ENCODE peak calls at places on chromosome 5, in eight cellular contexts. H is A549, I is GM23248, V is heart right ventricle, Q is fibroblast of mammary gland, N is AG04450, P is transverse colon, G is GM06990. U is an unnamed sample.

GRCh38 chr5:136209346-136209910 is 16.5 kb upstream of the SMIM32 start:
- DNase-seq in H (no peak), G (no peak), V (no peak), N (no peak), Q (no peak), P (no peak), I (no peak), U (no peak)

GRCh38 chr5:149546974-149547373 is 4.3 kb downstream of the CSNK1A1 start:
- DNase-seq in H (no peak), V (no peak), P (no peak), Q (peak), G (no peak), I (peak), N (no peak), U (no peak)

GRCh38 chr5:36945687-36946086 is 69.1 kb downstream of the NIPBL start:
- DNase-seq in V (no peak), H (no peak), P (no peak), G (no peak), N (no peak), I (no peak), Q (no peak), U (no peak)

GRCh38 chr5:126004636-126005035 is 418.6 kb upstream of the GRAMD2B start:
- DNase-seq in H (no peak), G (no peak), Q (peak), I (no peak), N (no peak), P (no peak), V (no peak), U (no peak)

GRCh38 chr5:110441035-110441434 is 285.4 kb downstream of the TMEM232 start:
- DNase-seq in N (no peak), V (no peak), H (peak), P (no peak), G (no peak), Q (peak), I (peak), U (no peak)

GRCh38 chr5:36605241-36605640 is 1.2 kb upstream of the SLC1A3 start:
- DNase-seq in Q (peak), I (peak), V (no peak), G (no peak), H (no peak), P (no peak), N (no peak), U (no peak)

GRCh38 chr5:56638061-56638621 is 177.2 kb upstream of the MAP3K1 start:
- DNase-seq in H (peak), P (no peak), I (no peak), Q (no peak), G (no peak), V (no peak), N (no peak), U (no peak)

GRCh38 chr5:56175465-56175864 is 57.7 kb downstream of the ANKRD55 start:
- DNase-seq in H (peak), I (peak), V (peak), N (no peak), Q (peak), G (no peak), P (no peak), U (no peak)

GRCh38 chr5:83608122-83608521 is 112.5 kb downstream of the HAPLN1 start:
- DNase-seq in N (no peak), P (peak), G (no peak), I (peak), H (peak), V (peak), Q (peak), U (no peak)

GRCh38 chr5:76104027-76104426 is 20.8 kb downstream of the SV2C start:
- DNase-seq in G (no peak), H (no peak), Q (no peak), P (peak), I (peak), N (no peak), V (no peak), U (no peak)

GRCh38 chr5:62475072-62475471 is 62.5 kb downstream of the IPO11 start:
- DNase-seq in H (peak), I (peak), Q (peak), V (no peak), N (no peak), G (no peak), P (no peak), U (no peak)

GRCh38 chr5:172456076-172456800 is 1.9 kb upstream of the SH3PXD2B start:
- DNase-seq in Q (no peak), V (no peak), G (no peak), P (no peak), N (no peak), H (no peak), I (no peak), U (no peak)

GRCh38 chr5:38535281-38535750 is 21.1 kb downstream of the LIFR start:
- DNase-seq in H (no peak), G (no peak), P (no peak), V (no peak), Q (peak), N (no peak), I (peak), U (no peak)

GRCh38 chr5:134541736-134542376 is 16.4 kb downstream of the JADE2 start:
- DNase-seq in N (no peak), V (peak), I (peak), P (peak), G (peak), H (no peak), Q (peak), U (no peak)

GRCh38 chr5:180154821-180155220 is 54.2 kb downstream of the RASGEF1C start:
- DNase-seq in V (no peak), Q (no peak), N (no peak), G (no peak), I (no peak), H (no peak), P (peak), U (no peak)

GRCh38 chr5:168529361-168530234 is 493 bp downstream of the FBLL1 start:
- DNase-seq in N (no peak), P (no peak), Q (no peak), H (no peak), V (no peak), G (no peak), I (peak), U (no peak)

GRCh38 chr5:88251048-88251711 is 17.5 kb downstream of the TMEM161B start:
- DNase-seq in H (no peak), Q (peak), N (no peak), G (no peak), I (no peak), V (no peak), P (no peak), U (no peak)

GRCh38 chr5:6545770-6546690 is 86.8 kb downstream of the NSUN2 start:
- DNase-seq in G (no peak), Q (no peak), I (peak), H (no peak), V (no peak), N (no peak), P (no peak), U (no peak)

GRCh38 chr5:68333649-68334549 is 118.3 kb downstream of the PIK3R1 start:
- DNase-seq in V (no peak), P (no peak), G (no peak), I (peak), N (peak), H (peak), Q (peak), U (no peak)

GRCh38 chr5:136159457-136159856 is 26.8 kb downstream of the SMAD5 start:
- DNase-seq in I (peak), H (no peak), G (no peak), P (no peak), N (peak), V (no peak), Q (no peak), U (no peak)

GRCh38 chr5:38793099-38793498 is 52.7 kb upstream of the OSMR start:
- DNase-seq in G (no peak), Q (no peak), P (no peak), I (no peak), V (no peak), H (no peak), N (no peak), U (no peak)

GRCh38 chr5:95668216-95668615 is 14.6 kb downstream of the SPATA9 start:
- DNase-seq in V (no peak), G (no peak), Q (peak), P (no peak), I (peak), H (no peak), N (no peak), U (no peak)

GRCh38 chr5:65971643-65972042 is 45.3 kb downstream of the ERBIN start:
- DNase-seq in H (no peak), Q (no peak), G (no peak), P (no peak), V (no peak), N (no peak), I (no peak), U (no peak)

GRCh38 chr5:65970481-65971367 is 44.3 kb downstream of the ERBIN start:
- DNase-seq in N (no peak), V (no peak), G (peak), Q (no peak), I (peak), H (no peak), P (no peak), U (no peak)

GRCh38 chr5:65967288-65968066 is 41.1 kb downstream of the ERBIN start:
- DNase-seq in H (no peak), G (no peak), Q (peak), V (no peak), N (no peak), P (no peak), I (no peak), U (no peak)

GRCh38 chr5:65969539-65970393 is 43.4 kb downstream of the ERBIN start:
- DNase-seq in H (no peak), P (no peak), I (no peak), N (no peak), Q (no peak), G (no peak), V (no peak), U (no peak)
- H3K4me3 ChIP-seq in H (no peak), P (no peak), I (peak), N (no peak), Q (no peak), G (no peak), V (no peak), U (no peak)

GRCh38 chr5:67198917-67199316 is 2.3 kb upstream of the CD180 start:
- DNase-seq in Q (no peak), V (no peak), G (no peak), H (no peak), P (no peak), N (no peak), I (no peak), U (no peak)

GRCh38 chr5:67195406-67196275 is 958 bp downstream of the CD180 start:
- DNase-seq in H (no peak), G (no peak), I (no peak), P (no peak), N (no peak), V (no peak), Q (no peak), U (no peak)

GRCh38 chr5:67194169-67194568 is 2.4 kb downstream of the CD180 start:
- DNase-seq in I (no peak), H (no peak), P (no peak), G (no peak), Q (no peak), V (no peak), N (no peak), U (no peak)

GRCh38 chr5:67197536-67197935 is 937 bp upstream of the CD180 start:
- DNase-seq in P (no peak), G (no peak), I (no peak), V (no peak), Q (no peak), N (no peak), H (no peak), U (no peak)

DNA sequence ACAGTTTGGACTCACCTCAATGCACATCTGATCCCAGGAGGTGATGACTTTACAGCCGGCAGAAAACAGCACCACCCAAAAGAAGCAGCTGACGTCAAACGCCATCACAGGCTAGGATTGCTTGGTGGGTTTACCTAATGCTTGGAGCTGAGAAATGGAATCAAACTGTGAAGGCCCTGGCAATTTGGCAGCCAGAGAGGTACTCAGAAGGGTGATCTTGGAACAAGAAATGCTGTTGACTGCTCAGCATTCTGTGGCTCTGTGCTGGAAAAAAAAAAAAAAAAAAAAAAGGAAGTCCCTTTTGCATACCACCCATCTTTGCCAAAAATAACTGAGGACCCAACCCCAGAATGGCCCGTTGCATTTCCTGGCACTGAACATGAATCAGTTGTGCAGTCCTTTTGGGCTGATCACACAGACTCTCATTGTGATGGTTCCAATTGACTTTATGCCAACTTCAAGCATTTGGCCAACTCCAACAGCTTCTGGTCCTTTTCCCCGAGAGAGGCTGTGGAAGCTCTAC is at the start of gene CD180:
- DNase-seq in Q (no peak), P (no peak), V (peak), H (no peak), N (no peak), I (no peak), G (no peak), U (no peak)
- H3K4me3 ChIP-seq in Q (no peak), P (peak), V (peak), H (no peak), N (no peak), I (no peak), G (peak), U (no peak)

GRCh38 chr5:176549871-176550270 is 729 bp downstream of the CDHR2 start:
- DNase-seq in Q (no peak), G (no peak), H (no peak), V (no peak), I (no peak), N (no peak), P (no peak), U (no peak)
- H3K4me3 ChIP-seq in Q (no peak), G (no peak), H (no peak), V (no peak), I (no peak), N (no peak), P (peak), U (no peak)

GRCh38 chr5:141258948-141259347 is 13.8 kb downstream of the PCDHB15 start:
- DNase-seq in G (no peak), V (no peak), Q (no peak), P (no peak), N (no peak), I (no peak), H (no peak), U (no peak)

GRCh38 chr5:141261238-141261546 is 16.0 kb downstream of the PCDHB15 start:
- DNase-seq in P (no peak), N (no peak), G (no peak), Q (no peak), H (no peak), V (no peak), I (no peak), U (no peak)

GRCh38 chr5:141258464-141258863 is 13.3 kb downstream of the PCDHB15 start:
- DNase-seq in N (no peak), P (no peak), I (no peak), V (no peak), Q (no peak), H (no peak), G (no peak), U (no peak)

GRCh38 chr5:141260458-141261237 is 15.5 kb downstream of the PCDHB15 start:
- DNase-seq in H (peak), Q (peak), V (no peak), P (no peak), I (peak), G (no peak), N (no peak), U (no peak)
- H3K4me3 ChIP-seq in H (no peak), Q (no peak), V (no peak), P (no peak), I (no peak), G (no peak), N (no peak), U (no peak)

DNA sequence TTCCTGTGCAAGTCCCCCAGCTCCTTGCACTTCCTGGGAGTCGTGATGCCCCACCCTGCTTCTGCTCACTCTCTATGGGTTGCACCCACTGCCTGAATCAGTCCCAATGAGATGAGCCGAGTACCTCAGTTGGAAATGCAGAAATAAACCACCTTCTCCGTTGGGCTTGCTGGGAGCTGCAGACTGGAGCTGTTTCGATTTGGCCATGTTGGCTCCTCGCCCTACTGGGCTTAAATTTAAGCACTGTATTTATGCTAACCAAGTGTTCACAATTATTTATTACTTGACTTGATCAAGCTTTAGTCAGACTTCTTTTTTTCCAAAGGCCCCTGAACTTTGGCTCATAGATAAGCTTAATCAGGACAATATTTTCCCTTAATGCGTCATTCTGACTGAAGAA is 1072.4 kb upstream of the CDH9 start:
- DNase-seq in V (no peak), G (no peak), Q (no peak), N (no peak), H (no peak), P (no peak), I (no peak), U (no peak)
- H3K4me3 ChIP-seq in V (no peak), G (no peak), Q (no peak), N (no peak), H (no peak), P (no peak), I (no peak), U (no peak)

U was measured in HL-60.